ENCODE peak calls at places on chromosomes 7 and 10, in nine cellular contexts. Z is GM23338, E is HL-60, C is SK-N-SH, N is Panc1, D is sigmoid colon, G is prostate gland, P is vagina, Q is GM12878. A is an unnamed sample.

GRCh38 chr10:22833781-22834180 is 94.1 kb upstream of the ARMC3 start:
- DNase-seq in E (no peak), N (no peak), D (no peak), C (no peak), G (no peak), Q (no peak), P (no peak), Z (no peak), A (no peak)

GRCh38 chr10:14601872-14602725 is 172.6 kb downstream of the FAM107B start:
- DNase-seq in D (no peak), G (no peak), C (no peak), Z (no peak), E (peak; percentile 73), P (no peak), N (no peak), Q (peak; percentile 62), A (no peak)

GRCh38 chr7:16758634-16759602 is 5.4 kb downstream of the TSPAN13 start:
- DNase-seq in P (no peak), Q (no peak), C (no peak), G (no peak), Z (no peak), D (no peak), N (no peak), E (no peak), A (no peak)

GRCh38 chr10:32938554-32939061 is 19.4 kb downstream of the ITGB1 start:
- DNase-seq in D (no peak), E (peak; percentile 18), N (no peak), P (no peak), C (peak; percentile 70), G (no peak), Q (no peak), Z (peak; percentile 40), A (no peak)

GRCh38 chr7:111750168-111750715 is 187.9 kb upstream of the IMMP2L start:
- DNase-seq in P (no peak), D (no peak), Q (no peak), N (no peak), E (no peak), C (no peak), Z (no peak), G (no peak), A (no peak)

GRCh38 chr7:101984997-101985645 is 167.7 kb downstream of the CUX1 start:
- DNase-seq in Q (no peak), C (peak; percentile 39), Z (no peak), D (no peak), P (no peak), N (no peak), G (no peak), E (no peak), A (no peak)

GRCh38 chr10:116418394-116418793 is 9.3 kb upstream of the PNLIPRP3 start:
- DNase-seq in E (no peak), N (no peak), P (no peak), Z (no peak), Q (no peak), D (no peak), G (no peak), C (no peak), A (no peak)

GRCh38 chr7:138195207-138195606 is 118.9 kb downstream of the AKR1D1 start:
- DNase-seq in E (peak; percentile 4), N (no peak), Q (no peak), C (no peak), P (no peak), Z (no peak), D (no peak), G (peak; percentile 25), A (no peak)

GRCh38 chr7:133853706-133854276 is 273.3 kb upstream of the LRGUK start:
- DNase-seq in C (peak; percentile 72), P (no peak), G (peak; percentile 62), Z (peak; percentile 89), Q (peak; percentile 9), E (peak; percentile 55), N (peak; percentile 51), D (no peak), A (no peak)

GRCh38 chr7:157271315-157271990 is 65.4 kb upstream of the DNAJB6 start:
- DNase-seq in N (no peak), P (no peak), G (no peak), C (no peak), E (no peak), D (peak; percentile 64), Q (no peak), Z (no peak), A (no peak)

GRCh38 chr10:99235872-99236626 is 397 bp upstream of the HPSE2 start:
- DNase-seq in C (peak; percentile 22), E (no peak), G (no peak), N (no peak), Q (no peak), D (no peak), Z (peak; percentile 90), P (no peak), A (no peak)

GRCh38 chr7:79723833-79724608 is 270.6 kb upstream of the MAGI2 start:
- DNase-seq in D (no peak), Z (no peak), G (no peak), E (no peak), C (no peak), N (no peak), Q (no peak), P (no peak), A (no peak)

GRCh38 chr10:13095094-13095493 is 4.9 kb upstream of the OPTN start:
- DNase-seq in D (no peak), C (no peak), G (no peak), P (no peak), N (no peak), Z (no peak), E (no peak), Q (no peak), A (no peak)

GRCh38 chr7:132380065-132380464 is 196.2 kb downstream of the PLXNA4 start:
- DNase-seq in Q (no peak), N (no peak), E (no peak), Z (peak; percentile 53), G (no peak), P (no peak), C (no peak), D (no peak), A (peak; percentile 76)

GRCh38 chr7:105822806-105823205 is 53.6 kb downstream of the ATXN7L1 start:
- DNase-seq in C (no peak), Z (no peak), G (no peak), P (no peak), Q (no peak), D (no peak), N (no peak), E (no peak), A (no peak)

GRCh38 chr10:1521741-1522140 is 215.6 kb downstream of the ADARB2 start:
- DNase-seq in G (no peak), Q (no peak), D (no peak), N (no peak), Z (no peak), P (no peak), E (no peak), C (no peak), A (no peak)

GRCh38 chr10:122373108-122373507 is 1.4 kb upstream of the PLEKHA1 start:
- DNase-seq in E (no peak), C (no peak), Q (no peak), D (no peak), Z (no peak), P (no peak), G (no peak), N (no peak), A (no peak)

GRCh38 chr7:28666144-28666543 is 253.8 kb downstream of the CREB5 start:
- DNase-seq in Z (no peak), P (no peak), Q (no peak), C (no peak), N (no peak), D (no peak), E (no peak), G (no peak), A (no peak)

GRCh38 chr7:134755422-134756022 is 23.9 kb upstream of the CALD1 start:
- DNase-seq in N (no peak), Z (no peak), G (no peak), E (no peak), C (peak; percentile 46), Q (no peak), P (no peak), D (no peak), A (no peak)

GRCh38 chr7:33903770-33904679 is 1.3 kb upstream of the BMPER start:
- DNase-seq in G (no peak), Q (no peak), Z (peak; percentile 56), C (peak; percentile 74), E (no peak), P (no peak), N (no peak), D (peak; percentile 67), A (no peak)

GRCh38 chr7:113892818-113893217 is 26.0 kb downstream of the PPP1R3A start:
- DNase-seq in N (no peak), C (peak; percentile 3), E (no peak), Q (no peak), G (no peak), P (no peak), Z (no peak), D (no peak), A (no peak)
- TF ChIP-seq POLR2AphosphoS5 in N (no peak), C (no peak), E (no peak), Q (no peak), G (no peak), P (no peak), Z (no peak), D (no peak), A (no peak)

GRCh38 chr7:54880326-54880989 is 121.4 kb upstream of the SEC61G start:
- DNase-seq in E (no peak), P (no peak), N (no peak), C (no peak), Q (no peak), D (no peak), Z (no peak), G (no peak), A (no peak)
- H3K27ac ChIP-seq in E (no peak overlapping the region), P (no peak overlapping the region), N (no peak overlapping the region), C (no peak overlapping the region), Q (no peak overlapping the region), D (no peak overlapping the region), Z (no peak overlapping the region), G (no peak overlapping the region), A (no peak overlapping the region)

DNA sequence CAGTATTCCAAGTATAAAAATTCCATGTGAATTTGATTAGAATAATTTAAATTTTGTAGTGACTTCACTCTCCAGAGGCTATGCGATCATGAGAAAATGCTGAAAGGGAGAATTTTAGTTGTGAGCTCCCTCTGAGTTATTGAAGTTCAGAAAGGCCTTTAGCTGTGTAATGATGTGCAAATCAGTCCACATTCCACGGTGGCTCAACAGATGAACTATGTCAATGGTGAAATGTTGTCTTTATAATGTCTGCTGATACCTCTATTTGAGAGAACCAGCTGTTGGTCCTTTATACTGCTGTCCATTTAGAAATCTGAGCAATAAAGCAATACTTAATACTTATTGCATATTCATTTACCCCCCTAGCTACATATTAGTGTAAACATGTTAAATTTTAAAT is 7.1 kb upstream of the ITGB8 start:
- DNase-seq in Z (no peak), Q (no peak), C (no peak), G (no peak), N (no peak), E (no peak), D (no peak), P (no peak), A (no peak)
- TF ChIP-seq POLR2AphosphoS5 in Z (no peak), Q (no peak), C (no peak), G (no peak), N (no peak), E (no peak), D (peak; percentile 38), P (no peak), A (no peak)

DNA sequence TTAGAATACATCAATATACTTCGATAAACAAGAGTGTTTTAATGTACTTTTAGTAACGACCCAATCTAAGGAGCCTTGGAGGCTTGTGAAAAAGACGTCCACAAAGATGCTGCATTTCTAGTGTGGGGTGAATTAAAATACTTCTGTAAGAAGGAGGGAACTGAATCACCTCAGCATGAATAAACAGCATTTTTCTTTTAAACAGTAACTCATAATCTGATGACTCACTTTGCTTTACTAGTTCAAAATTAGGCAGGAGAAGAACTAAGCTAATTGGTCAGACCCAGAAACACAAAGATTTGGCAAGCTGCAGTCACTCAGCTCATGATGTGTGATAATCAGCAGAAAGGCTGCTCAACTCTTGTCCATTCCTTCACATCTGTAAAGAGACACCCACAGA is 24.2 kb downstream of the NCOA4 start:
- DNase-seq in Z (no peak), G (no peak), Q (no peak), N (no peak), E (no peak), D (no peak), P (no peak), C (no peak), A (no peak)
- H3K27ac ChIP-seq in Z (no peak overlapping the region), G (no peak overlapping the region), Q (no peak overlapping the region), N (no peak overlapping the region), E (no peak overlapping the region), D (no peak overlapping the region), P (no peak overlapping the region), C (no peak overlapping the region), A (no peak overlapping the region)

A was measured in suprapubic skin.